ENCODE peak calls at places on chromosomes 7 and 10, in eight cellular contexts. One of them, this sample, is unnamed.

GRCh38 chr7:81175291-81175942 is 256.6 kb upstream of the SEMA3C start:
- DNase-seq in glutamatergic neuron: no peak
- DNase-seq in stimulated activated naive CD4-positive, alpha-beta T cell: no peak
- DNase-seq in activated naive CD4-positive, alpha-beta T cell: no peak
- DNase-seq in memory B cell: no peak
- DNase-seq in T-cell: no peak
- DNase-seq in AML-193: no peak
- DNase-seq in heart left ventricle: no peak
- DNase-seq in this sample: no peak

GRCh38 chr7:151062399-151063211 is 3.2 kb downstream of the SLC4A2 start:
- DNase-seq in glutamatergic neuron: peak; percentile 91
- DNase-seq in stimulated activated naive CD4-positive, alpha-beta T cell: no peak
- DNase-seq in activated naive CD4-positive, alpha-beta T cell: no peak
- DNase-seq in memory B cell: no peak
- DNase-seq in T-cell: no peak
- DNase-seq in AML-193: no peak
- DNase-seq in heart left ventricle: peak; percentile 69
- DNase-seq in this sample: peak; percentile 58

GRCh38 chr10:494149-494542 is 195.3 kb downstream of the DIP2C start:
- DNase-seq in glutamatergic neuron: no peak
- DNase-seq in stimulated activated naive CD4-positive, alpha-beta T cell: no peak
- DNase-seq in activated naive CD4-positive, alpha-beta T cell: no peak
- DNase-seq in memory B cell: no peak
- DNase-seq in T-cell: no peak
- DNase-seq in AML-193: no peak
- DNase-seq in heart left ventricle: no peak
- DNase-seq in this sample: no peak

GRCh38 chr7:84042110-84042539 is 152.5 kb downstream of the SEMA3A start:
- DNase-seq in glutamatergic neuron: no peak
- DNase-seq in stimulated activated naive CD4-positive, alpha-beta T cell: no peak
- DNase-seq in activated naive CD4-positive, alpha-beta T cell: no peak
- DNase-seq in memory B cell: no peak
- DNase-seq in T-cell: no peak
- DNase-seq in AML-193: no peak
- DNase-seq in heart left ventricle: no peak
- DNase-seq in this sample: peak; percentile 71

GRCh38 chr10:97046426-97047072 is 139.2 kb downstream of the SLIT1 start:
- DNase-seq in glutamatergic neuron: no peak
- DNase-seq in stimulated activated naive CD4-positive, alpha-beta T cell: no peak
- DNase-seq in activated naive CD4-positive, alpha-beta T cell: no peak
- DNase-seq in memory B cell: no peak
- DNase-seq in T-cell: no peak
- DNase-seq in AML-193: no peak
- DNase-seq in heart left ventricle: no peak
- DNase-seq in this sample: no peak

GRCh38 chr10:69383485-69384089 is 33.1 kb downstream of the TACR2 start:
- DNase-seq in glutamatergic neuron: peak; percentile 65
- DNase-seq in stimulated activated naive CD4-positive, alpha-beta T cell: no peak
- DNase-seq in activated naive CD4-positive, alpha-beta T cell: no peak
- DNase-seq in memory B cell: no peak
- DNase-seq in T-cell: no peak
- DNase-seq in AML-193: no peak
- DNase-seq in heart left ventricle: peak; percentile 70
- DNase-seq in this sample: peak; percentile 71

GRCh38 chr7:146635200-146636032 is 518.8 kb downstream of the CNTNAP2 start:
- DNase-seq in glutamatergic neuron: no peak
- DNase-seq in stimulated activated naive CD4-positive, alpha-beta T cell: no peak
- DNase-seq in activated naive CD4-positive, alpha-beta T cell: no peak
- DNase-seq in memory B cell: no peak
- DNase-seq in T-cell: no peak
- DNase-seq in AML-193: no peak
- DNase-seq in heart left ventricle: no peak
- DNase-seq in this sample: no peak

GRCh38 chr7:820341-820740 is 11.9 kb upstream of the SUN1 start:
- DNase-seq in glutamatergic neuron: no peak
- DNase-seq in stimulated activated naive CD4-positive, alpha-beta T cell: no peak
- DNase-seq in activated naive CD4-positive, alpha-beta T cell: no peak
- DNase-seq in memory B cell: no peak
- DNase-seq in T-cell: no peak
- DNase-seq in AML-193: no peak
- DNase-seq in heart left ventricle: no peak
- DNase-seq in this sample: no peak

GRCh38 chr7:46165281-46165680 is 244.2 kb upstream of the IGFBP3 start:
- DNase-seq in glutamatergic neuron: no peak
- DNase-seq in stimulated activated naive CD4-positive, alpha-beta T cell: no peak
- DNase-seq in activated naive CD4-positive, alpha-beta T cell: no peak
- DNase-seq in memory B cell: no peak
- DNase-seq in T-cell: no peak
- DNase-seq in AML-193: no peak
- DNase-seq in heart left ventricle: no peak
- DNase-seq in this sample: no peak

GRCh38 chr10:69439813-69440506 is 11.3 kb upstream of the TSPAN15 start:
- DNase-seq in glutamatergic neuron: no peak
- DNase-seq in stimulated activated naive CD4-positive, alpha-beta T cell: no peak
- DNase-seq in activated naive CD4-positive, alpha-beta T cell: no peak
- DNase-seq in memory B cell: no peak
- DNase-seq in T-cell: no peak
- DNase-seq in AML-193: peak; percentile 51
- DNase-seq in heart left ventricle: no peak
- DNase-seq in this sample: peak; percentile 76

GRCh38 chr7:153473189-153473588 is 579.0 kb upstream of the DPP6 start:
- DNase-seq in glutamatergic neuron: no peak
- DNase-seq in stimulated activated naive CD4-positive, alpha-beta T cell: no peak
- DNase-seq in activated naive CD4-positive, alpha-beta T cell: no peak
- DNase-seq in memory B cell: no peak
- DNase-seq in T-cell: no peak
- DNase-seq in AML-193: no peak
- DNase-seq in heart left ventricle: no peak
- DNase-seq in this sample: no peak

GRCh38 chr10:78875331-78875877 is 193.4 kb upstream of the ZMIZ1 start:
- DNase-seq in glutamatergic neuron: no peak
- DNase-seq in stimulated activated naive CD4-positive, alpha-beta T cell: no peak
- DNase-seq in activated naive CD4-positive, alpha-beta T cell: no peak
- DNase-seq in memory B cell: no peak
- DNase-seq in T-cell: no peak
- DNase-seq in AML-193: no peak
- DNase-seq in heart left ventricle: no peak
- DNase-seq in this sample: no peak

GRCh38 chr10:102196893-102197292 is 29.2 kb upstream of the ELOVL3 start:
- DNase-seq in glutamatergic neuron: no peak
- DNase-seq in stimulated activated naive CD4-positive, alpha-beta T cell: no peak
- DNase-seq in activated naive CD4-positive, alpha-beta T cell: no peak
- DNase-seq in memory B cell: no peak
- DNase-seq in T-cell: no peak
- DNase-seq in AML-193: no peak
- DNase-seq in heart left ventricle: no peak
- DNase-seq in this sample: no peak

GRCh38 chr7:25272265-25272664 is 44.0 kb upstream of the NPVF start:
- DNase-seq in glutamatergic neuron: no peak
- DNase-seq in stimulated activated naive CD4-positive, alpha-beta T cell: no peak
- DNase-seq in activated naive CD4-positive, alpha-beta T cell: no peak
- DNase-seq in memory B cell: no peak
- DNase-seq in T-cell: no peak
- DNase-seq in AML-193: no peak
- DNase-seq in heart left ventricle: no peak
- DNase-seq in this sample: no peak

GRCh38 chr7:143507094-143507518 is 29.4 kb downstream of the TAS2R41 start:
- DNase-seq in glutamatergic neuron: no peak
- DNase-seq in stimulated activated naive CD4-positive, alpha-beta T cell: no peak
- DNase-seq in activated naive CD4-positive, alpha-beta T cell: no peak
- DNase-seq in memory B cell: no peak
- DNase-seq in T-cell: no peak
- DNase-seq in AML-193: no peak
- DNase-seq in heart left ventricle: no peak
- DNase-seq in this sample: no peak

GRCh38 chr7:12941512-12941911 is 254.1 kb downstream of the ARL4A start:
- DNase-seq in glutamatergic neuron: no peak
- DNase-seq in stimulated activated naive CD4-positive, alpha-beta T cell: no peak
- DNase-seq in activated naive CD4-positive, alpha-beta T cell: no peak
- DNase-seq in memory B cell: no peak
- DNase-seq in T-cell: no peak
- DNase-seq in AML-193: no peak
- DNase-seq in heart left ventricle: no peak
- DNase-seq in this sample: no peak

GRCh38 chr10:9762966-9763656 is 1254.6 kb upstream of the CELF2 start:
- DNase-seq in glutamatergic neuron: no peak
- DNase-seq in stimulated activated naive CD4-positive, alpha-beta T cell: no peak
- DNase-seq in activated naive CD4-positive, alpha-beta T cell: no peak
- DNase-seq in memory B cell: no peak
- DNase-seq in T-cell: no peak
- DNase-seq in AML-193: no peak
- DNase-seq in heart left ventricle: no peak
- DNase-seq in this sample: no peak

GRCh38 chr10:70270952-70271351 is 12.9 kb downstream of the NPFFR1 start:
- DNase-seq in glutamatergic neuron: no peak
- DNase-seq in stimulated activated naive CD4-positive, alpha-beta T cell: no peak
- DNase-seq in activated naive CD4-positive, alpha-beta T cell: no peak
- DNase-seq in memory B cell: no peak
- DNase-seq in T-cell: no peak
- DNase-seq in AML-193: no peak
- DNase-seq in heart left ventricle: no peak
- DNase-seq in this sample: no peak

GRCh38 chr10:95389982-95390381 is 99.2 kb upstream of the PDLIM1 start:
- DNase-seq in glutamatergic neuron: no peak
- DNase-seq in stimulated activated naive CD4-positive, alpha-beta T cell: no peak
- DNase-seq in activated naive CD4-positive, alpha-beta T cell: no peak
- DNase-seq in memory B cell: no peak
- DNase-seq in T-cell: no peak
- DNase-seq in AML-193: no peak
- DNase-seq in heart left ventricle: no peak
- DNase-seq in this sample: no peak

GRCh38 chr7:16347461-16348192 is 73.7 kb downstream of the CRPPA start:
- DNase-seq in glutamatergic neuron: no peak
- DNase-seq in stimulated activated naive CD4-positive, alpha-beta T cell: no peak
- DNase-seq in activated naive CD4-positive, alpha-beta T cell: no peak
- DNase-seq in memory B cell: no peak
- DNase-seq in T-cell: no peak
- DNase-seq in AML-193: no peak
- DNase-seq in heart left ventricle: no peak
- DNase-seq in this sample: peak; percentile 81

GRCh38 chr10:48509974-48510692 is 94.7 kb downstream of the ARHGAP22 start:
- DNase-seq in glutamatergic neuron: no peak
- DNase-seq in stimulated activated naive CD4-positive, alpha-beta T cell: no peak
- DNase-seq in activated naive CD4-positive, alpha-beta T cell: no peak
- DNase-seq in memory B cell: no peak
- DNase-seq in T-cell: no peak
- DNase-seq in AML-193: no peak
- DNase-seq in heart left ventricle: no peak
- DNase-seq in this sample: peak; percentile 43

GRCh38 chr7:157016352-157017041 is 6.0 kb upstream of the MNX1 start:
- DNase-seq in glutamatergic neuron: no peak
- DNase-seq in stimulated activated naive CD4-positive, alpha-beta T cell: no peak
- DNase-seq in activated naive CD4-positive, alpha-beta T cell: no peak
- DNase-seq in memory B cell: no peak
- DNase-seq in T-cell: no peak
- DNase-seq in AML-193: no peak
- DNase-seq in heart left ventricle: no peak
- DNase-seq in this sample: no peak

GRCh38 chr10:15141136-15142067 is 27.1 kb downstream of the NMT2 start:
- DNase-seq in glutamatergic neuron: no peak
- DNase-seq in stimulated activated naive CD4-positive, alpha-beta T cell: no peak
- DNase-seq in activated naive CD4-positive, alpha-beta T cell: no peak
- DNase-seq in memory B cell: peak; percentile 72
- DNase-seq in T-cell: no peak
- DNase-seq in AML-193: no peak
- DNase-seq in heart left ventricle: no peak
- DNase-seq in this sample: no peak

GRCh38 chr7:111232249-111233084 is 141.5 kb downstream of the LRRN3 start:
- DNase-seq in glutamatergic neuron: no peak
- DNase-seq in stimulated activated naive CD4-positive, alpha-beta T cell: no peak
- DNase-seq in activated naive CD4-positive, alpha-beta T cell: no peak
- DNase-seq in memory B cell: no peak
- DNase-seq in T-cell: no peak
- DNase-seq in AML-193: peak; percentile 22
- DNase-seq in heart left ventricle: no peak
- DNase-seq in this sample: peak; percentile 23

GRCh38 chr10:34762156-34762555 is 52.9 kb downstream of the PARD3 start:
- DNase-seq in glutamatergic neuron: no peak
- DNase-seq in stimulated activated naive CD4-positive, alpha-beta T cell: no peak
- DNase-seq in activated naive CD4-positive, alpha-beta T cell: no peak
- DNase-seq in memory B cell: no peak
- DNase-seq in T-cell: no peak
- DNase-seq in AML-193: no peak
- DNase-seq in heart left ventricle: no peak
- DNase-seq in this sample: no peak

GRCh38 chr10:32189400-32190084 is 133.3 kb upstream of the KIF5B start:
- DNase-seq in glutamatergic neuron: no peak
- DNase-seq in stimulated activated naive CD4-positive, alpha-beta T cell: no peak
- DNase-seq in activated naive CD4-positive, alpha-beta T cell: no peak
- DNase-seq in memory B cell: no peak
- DNase-seq in T-cell: no peak
- DNase-seq in AML-193: peak; percentile 38
- DNase-seq in heart left ventricle: no peak
- DNase-seq in this sample: peak; percentile 50

GRCh38 chr7:134589491-134589941 is 40.6 kb downstream of the AKR1B15 start:
- DNase-seq in glutamatergic neuron: no peak
- DNase-seq in stimulated activated naive CD4-positive, alpha-beta T cell: no peak
- DNase-seq in activated naive CD4-positive, alpha-beta T cell: no peak
- DNase-seq in memory B cell: no peak
- DNase-seq in T-cell: no peak
- DNase-seq in AML-193: no peak
- DNase-seq in heart left ventricle: no peak
- DNase-seq in this sample: peak; percentile 98

This sample was measured in RPMI7951.